ENCODE peak calls at places on chromosomes 5 and 9, in eight cellular contexts. D is KBM-7; I is HuH-7.5; T is ureter; Y is activated CD4-positive, alpha-beta T cell treated with anti-CD3 and anti-CD28 coated beads, Interleukin-2, amount 50 U/mL, for 1 hour; L is ecto neural progenitor cell; V is left kidney; E is SJSA1. Z is an unnamed sample.

GRCh38 chr5:96752341-96753016 is 55.3 kb downstream of the ERAP1 start:
- DNase-seq in E (peak), I (peak), T (peak), Y (no peak), D (peak), V (peak), L (no peak), Z (no peak)

GRCh38 chr5:132419517-132420468 is 50.3 kb downstream of the SLC22A5 start:
- DNase-seq in I (peak), E (peak), D (peak), T (peak), Y (peak), V (peak), L (peak), Z (no peak)

GRCh38 chr5:41835625-41836024 is 34.6 kb downstream of the OXCT1 start:
- DNase-seq in I (no peak), T (no peak), E (peak), Y (no peak), L (no peak), V (peak), D (no peak), Z (no peak)

GRCh38 chr5:10635257-10635860 is 71.5 kb downstream of the ANKRD33B start:
- DNase-seq in E (peak), L (no peak), I (no peak), D (peak), Y (peak), V (peak), T (no peak), Z (no peak)

GRCh38 chr9:107935931-107936330 is 446.4 kb upstream of the KLF4 start:
- DNase-seq in V (no peak), T (no peak), E (no peak), Y (no peak), L (no peak), D (no peak), I (no peak), Z (no peak)

GRCh38 chr5:90640484-90641059 is 82.0 kb downstream of the ADGRV1 start:
- DNase-seq in Y (no peak), I (no peak), E (no peak), V (no peak), L (no peak), T (no peak), D (no peak), Z (no peak)

GRCh38 chr5:138726848-138727247 is 26.4 kb upstream of the CTNNA1 start:
- DNase-seq in V (no peak), E (no peak), T (no peak), Y (no peak), D (no peak), I (no peak), L (no peak), Z (no peak)

GRCh38 chr9:131862261-131862660 is 122.4 kb upstream of the RAPGEF1 start:
- DNase-seq in I (no peak), Y (no peak), T (no peak), V (no peak), E (no peak), L (no peak), D (no peak), Z (no peak)

GRCh38 chr9:119761737-119762136 is 392.5 kb upstream of the BRINP1 start:
- DNase-seq in L (no peak), D (no peak), Y (no peak), V (peak), I (no peak), E (no peak), T (no peak), Z (no peak)

GRCh38 chr5:37847978-37848425 is 8.2 kb upstream of the GDNF start:
- DNase-seq in T (no peak), L (no peak), D (peak), I (no peak), E (no peak), V (peak), Y (no peak), Z (no peak)

GRCh38 chr5:88049156-88049555 is 219.5 kb downstream of the TMEM161B start:
- DNase-seq in T (no peak), I (no peak), Y (no peak), V (no peak), L (no peak), D (no peak), E (no peak), Z (no peak)

GRCh38 chr5:126354012-126354856 is 69.0 kb upstream of the GRAMD2B start:
- DNase-seq in I (no peak), L (no peak), T (no peak), D (peak), E (peak), V (peak), Y (no peak), Z (no peak)

GRCh38 chr5:130885027-130885426 is 280.0 kb downstream of the HINT1 start:
- DNase-seq in Y (no peak), V (peak), E (no peak), T (no peak), D (no peak), L (no peak), I (no peak), Z (no peak)

GRCh38 chr5:1390861-1391600 is 46.1 kb upstream of the CLPTM1L start:
- DNase-seq in V (no peak), L (no peak), I (no peak), Y (no peak), D (no peak), E (no peak), T (no peak), Z (no peak)

GRCh38 chr5:157303667-157304327 is 37.9 kb downstream of the CYFIP2 start:
- DNase-seq in L (peak), I (no peak), V (no peak), T (no peak), Y (peak), D (no peak), E (no peak), Z (no peak)

GRCh38 chr5:13356226-13356625 is 588.3 kb downstream of the DNAH5 start:
- DNase-seq in I (no peak), L (no peak), E (no peak), D (no peak), V (no peak), Y (no peak), T (no peak), Z (no peak)

GRCh38 chr5:89722538-89722937 is 687.0 kb downstream of the CETN3 start:
- DNase-seq in E (no peak), L (no peak), Y (no peak), V (no peak), I (no peak), D (no peak), T (no peak), Z (no peak)

GRCh38 chr5:9207820-9208418 is 338.0 kb downstream of the SEMA5A start:
- DNase-seq in L (no peak), I (peak), D (peak), Y (no peak), T (no peak), E (peak), V (peak), Z (no peak)

GRCh38 chr5:36692791-36693763 is 86.7 kb downstream of the SLC1A3 start:
- DNase-seq in D (peak), E (peak), I (peak), Y (peak), L (peak), T (peak), V (peak), Z (no peak)

GRCh38 chr9:108756746-108757490 is 98.9 kb downstream of the ACTL7B start:
- DNase-seq in I (no peak), T (no peak), D (peak), E (no peak), Y (no peak), V (no peak), L (no peak), Z (no peak)

GRCh38 chr5:148957591-148958202 is 105.2 kb downstream of the SH3TC2 start:
- DNase-seq in D (peak), I (no peak), Y (peak), V (peak), L (peak), T (no peak), E (peak), Z (no peak)

GRCh38 chr9:37776328-37776727 is 8.5 kb downstream of the EXOSC3 start:
- DNase-seq in V (no peak), Y (no peak), I (no peak), E (no peak), D (no peak), T (no peak), L (no peak), Z (no peak)

GRCh38 chr5:145509336-145510150 is 325.6 kb downstream of the PRELID2 start:
- DNase-seq in Y (no peak), I (no peak), L (no peak), D (no peak), E (no peak), V (no peak), T (no peak), Z (no peak)

GRCh38 chr5:6759401-6759800 is 46.2 kb downstream of the TENT4A start:
- DNase-seq in L (no peak), T (peak), E (peak), Y (no peak), I (peak), D (no peak), V (peak), Z (no peak)

GRCh38 chr5:134125195-134126015 is 10.9 kb downstream of the TCF7 start:
- DNase-seq in D (no peak), L (no peak), T (no peak), I (no peak), Y (no peak), V (no peak), E (peak), Z (no peak)